ENCODE peak calls at places on chromosomes 4 and X, in seven cellular contexts. H, V, M, Z, S, W and X are unnamed samples.

GRCh38 chr4:122224348-122224747 is 72.2 kb downstream of the BLTP1 start:
- DNase-seq in Z (no peak), H (peak), W (peak), V (no peak), S (no peak), M (peak), X (no peak)

GRCh38 chr4:111639876-111640275 is 505.4 kb upstream of the FAM241A start:
- DNase-seq in H (no peak), S (no peak), V (no peak), W (peak), Z (no peak), M (no peak), X (no peak)

GRCh38 chr4:182644326-182645050 is 272.7 kb downstream of the DCTD start:
- DNase-seq in S (no peak), H (no peak), M (no peak), Z (no peak), W (peak), V (no peak), X (no peak)

GRCh38 chr4:119810001-119810400 is 181.4 kb upstream of the PDE5A start:
- DNase-seq in W (no peak), V (no peak), M (no peak), H (no peak), S (no peak), Z (no peak), X (no peak)

GRCh38 chr4:17544205-17544604 is 29.2 kb downstream of the CLRN2 start:
- DNase-seq in S (no peak), V (peak), Z (no peak), H (no peak), M (peak), W (no peak), X (no peak)

GRCh38 chrX:10722804-10723364 is 102.5 kb upstream of the MID1 start:
- DNase-seq in S (peak), V (no peak), W (peak), Z (no peak), H (peak), M (peak), X (peak)

GRCh38 chrX:77453190-77453589 is 6.0 kb downstream of the FGF16 start:
- DNase-seq in H (no peak), S (no peak), W (no peak), V (no peak), M (no peak), Z (no peak), X (no peak)

GRCh38 chr4:148574066-148574465 is 131.9 kb upstream of the NR3C2 start:
- DNase-seq in W (no peak), S (no peak), V (no peak), H (no peak), M (no peak), Z (no peak), X (no peak)

GRCh38 chrX:102863735-102864134 is 73.3 kb upstream of the RAB40AL start:
- DNase-seq in M (peak), S (peak), V (peak), H (peak), W (peak), Z (peak), X (peak)

GRCh38 chrX:109049416-109049815 is 313.1 kb upstream of the IRS4 start:
- DNase-seq in Z (no peak), M (peak), S (no peak), V (no peak), W (no peak), H (no peak), X (no peak)

GRCh38 chr4:175560628-175561027 is 251.4 kb downstream of the GPM6A start:
- DNase-seq in H (peak), Z (no peak), V (peak), M (peak), S (no peak), W (peak), X (no peak)

GRCh38 chrX:106039920-106040319 is 1.4 kb upstream of the SERPINA7 start:
- DNase-seq in W (no peak), H (no peak), S (no peak), Z (no peak), V (no peak), M (peak), X (no peak)

GRCh38 chrX:133645977-133646750 is 230.9 kb upstream of the GPC4 start:
- DNase-seq in M (no peak), S (no peak), W (peak), H (no peak), Z (no peak), V (no peak), X (no peak)

GRCh38 chr4:24922416-24922815 is 9.6 kb upstream of the CCDC149 start:
- DNase-seq in H (no peak), Z (no peak), S (no peak), V (no peak), W (peak), M (no peak), X (no peak)

GRCh38 chrX:130136497-130136896 is 26.2 kb upstream of the ELF4 start:
- DNase-seq in H (no peak), S (no peak), M (no peak), Z (no peak), V (no peak), W (no peak), X (no peak)

GRCh38 chr4:139453041-139453370 is 915 bp upstream of the RAB33B start:
- DNase-seq in S (peak), M (peak), W (peak), V (peak), H (peak), Z (no peak), X (no peak)

GRCh38 chr4:61079427-61079826 is 120.7 kb upstream of the ADGRL3 start:
- DNase-seq in W (peak), H (no peak), M (no peak), S (no peak), Z (no peak), V (no peak), X (no peak)

GRCh38 chr4:102640669-102641068 is 120.1 kb downstream of the MANBA start:
- DNase-seq in V (no peak), S (no peak), H (no peak), Z (no peak), W (peak), M (no peak), X (no peak)

GRCh38 chr4:172546782-172547181 is 621.8 kb upstream of the GALNT7 start:
- DNase-seq in M (no peak), W (no peak), V (no peak), S (no peak), H (no peak), Z (no peak), X (no peak)

GRCh38 chr4:154781126-154781982 is at the start of gene RBM46:
- DNase-seq in H (no peak), M (no peak), W (no peak), V (no peak), S (no peak), Z (peak), X (no peak)

GRCh38 chrX:153468008-153468580 is 2.3 kb downstream of the HAUS7 start:
- DNase-seq in M (no peak), W (no peak), S (no peak), H (no peak), V (no peak), Z (no peak), X (no peak)

GRCh38 chrX:15436220-15436619 is 52.0 kb upstream of the VEGFD start:
- DNase-seq in H (no peak), Z (no peak), S (no peak), M (no peak), V (no peak), W (no peak), X (no peak)

GRCh38 chrX:28920141-28920540 is 332.9 kb downstream of the IL1RAPL1 start:
- DNase-seq in H (no peak), V (no peak), M (no peak), W (no peak), S (no peak), Z (no peak), X (no peak)

GRCh38 chr4:161856711-161857326 is 307.0 kb downstream of the FSTL5 start:
- DNase-seq in W (peak), V (no peak), M (no peak), Z (no peak), H (no peak), S (no peak), X (no peak)

GRCh38 chr4:72902354-72902753 is 167.2 kb downstream of the COX18 start:
- DNase-seq in V (no peak), W (no peak), M (no peak), S (no peak), H (no peak), Z (no peak), X (no peak)

GRCh38 chr4:77193511-77194236 is 36.7 kb downstream of the CCNG2 start:
- DNase-seq in S (peak), H (no peak), V (no peak), M (peak), W (no peak), Z (peak), X (peak)

GRCh38 chr4:61180405-61180804 is 19.7 kb upstream of the ADGRL3 start:
- DNase-seq in H (no peak), V (no peak), S (no peak), W (no peak), M (peak), Z (no peak), X (no peak)

GRCh38 chr4:84901173-84901572 is 65.3 kb downstream of the WDFY3 start:
- DNase-seq in M (peak), V (no peak), H (no peak), S (no peak), W (no peak), Z (no peak), X (no peak)

DNA sequence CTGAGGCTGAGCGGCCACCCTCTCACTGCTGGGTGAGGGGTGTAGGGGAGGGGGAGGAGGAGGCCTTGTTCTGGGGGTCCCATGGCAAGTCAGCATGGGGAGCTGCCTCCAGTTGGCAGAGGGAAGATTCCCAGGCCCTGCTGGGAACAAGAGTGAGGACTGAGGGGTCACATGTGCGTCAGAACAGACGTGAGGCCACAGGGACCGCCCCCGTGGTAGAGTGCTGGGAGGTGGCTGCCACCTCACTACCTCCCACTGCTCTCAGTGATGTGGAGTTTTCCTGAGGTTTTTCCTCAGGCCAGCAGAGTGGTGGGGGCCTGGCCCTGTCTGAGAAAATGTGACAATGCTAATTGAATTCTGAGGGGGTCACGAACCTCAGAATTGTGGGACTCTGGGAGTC is 568 bp downstream of the MAGEC1 start:
- DNase-seq in H (no peak), V (no peak), S (no peak), Z (no peak), M (no peak), W (no peak), X (no peak)
- H3K27ac ChIP-seq in H (no peak), V (no peak), S (no peak), Z (no peak), M (no peak), W (no peak), X (no peak)

GRCh38 chr4:26140150-26140898 is 180.5 kb upstream of the RBPJ start:
- DNase-seq in V (no peak), W (peak), S (no peak), H (no peak), Z (no peak), M (peak), X (no peak)
- H3K27ac ChIP-seq in V (no peak), W (no peak), S (peak), H (no peak), Z (no peak), M (no peak), X (peak)

GRCh38 chr4:80268936-80269335 is 2.5 kb downstream of the FGF5 start:
- DNase-seq in Z (no peak), S (no peak), V (no peak), M (no peak), H (no peak), W (peak), X (no peak)
- H3K27ac ChIP-seq in Z (no peak), S (no peak), V (no peak), M (no peak), H (no peak), W (peak), X (no peak)

GRCh38 chr4:107349266-107349665 is 313.2 kb upstream of the DKK2 start:
- DNase-seq in W (peak), V (no peak), H (no peak), S (no peak), M (peak), Z (no peak), X (no peak)
- H3K27ac ChIP-seq in W (no peak), V (no peak), H (no peak), S (no peak), M (peak), Z (no peak), X (no peak)

GRCh38 chr4:164997941-164998340 is 20.5 kb upstream of the TRIM61 start:
- DNase-seq in H (no peak), Z (no peak), M (no peak), S (no peak), W (no peak), V (no peak), X (no peak)
- H3K27ac ChIP-seq in H (no peak), Z (no peak), M (no peak), S (no peak), W (no peak), V (no peak), X (no peak)

GRCh38 chr4:133711817-133712216 is 489.8 kb downstream of the PABPC4L start:
- DNase-seq in S (no peak), Z (no peak), H (peak), W (peak), M (peak), V (no peak), X (no peak)
- H3K27ac ChIP-seq in S (no peak), Z (no peak), H (no peak), W (no peak), M (no peak), V (no peak), X (no peak)

GRCh38 chr4:8184061-8184460 is 15.0 kb upstream of the SH3TC1 start:
- DNase-seq in Z (no peak), H (no peak), V (no peak), M (no peak), S (no peak), W (peak), X (no peak)
- H3K27ac ChIP-seq in Z (peak), H (peak), V (no peak), M (no peak), S (peak), W (peak), X (peak)

DNA sequence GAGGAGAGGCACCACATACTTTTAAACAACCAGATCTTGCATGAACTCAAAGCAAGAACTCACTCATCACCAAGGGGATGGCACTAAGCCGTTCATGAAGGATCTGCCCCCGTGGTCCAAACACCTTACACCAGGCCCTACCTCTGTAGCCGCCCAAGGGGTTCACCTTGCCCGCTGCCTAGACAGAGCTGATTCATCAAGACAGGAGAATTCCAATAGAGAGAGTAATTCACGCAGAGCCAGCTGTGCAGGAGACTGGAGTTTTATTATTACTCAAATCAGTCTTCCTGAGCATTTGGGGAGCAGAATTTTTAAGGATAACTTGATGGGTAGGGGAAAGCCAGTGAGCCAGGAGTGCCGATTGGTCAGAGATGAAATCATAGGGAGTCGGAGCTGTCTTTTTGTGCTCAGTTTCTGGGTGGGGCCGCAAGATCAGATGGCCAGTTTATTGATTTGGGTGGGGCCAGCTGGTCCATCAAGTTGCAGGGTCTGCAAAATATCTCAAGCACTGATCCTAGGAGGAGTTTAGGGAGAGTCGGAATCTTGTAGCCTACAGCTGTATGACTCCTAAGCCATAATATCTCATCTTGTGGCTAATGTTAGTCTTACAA is 364.7 kb downstream of the PCDH7 start:
- DNase-seq in W (peak), M (no peak), S (no peak), Z (no peak), V (no peak), H (no peak), X (no peak)
- H3K27ac ChIP-seq in W (no peak), M (no peak), S (no peak), Z (no peak), V (no peak), H (no peak), X (no peak)

GRCh38 chrX:3545901-3546300 is 167.5 kb downstream of the PRKX start:
- DNase-seq in H (no peak), W (no peak), S (no peak), M (no peak), V (no peak), Z (no peak), X (no peak)

GRCh38 chrX:3549442-3549875 is 164.0 kb downstream of the PRKX start:
- DNase-seq in Z (no peak), S (no peak), W (no peak), M (no peak), V (no peak), H (peak), X (no peak)

GRCh38 chrX:3550160-3550765 is 163.2 kb downstream of the PRKX start:
- DNase-seq in W (peak), V (no peak), H (peak), S (no peak), Z (no peak), M (peak), X (no peak)

GRCh38 chrX:3550871-3551270 is 162.6 kb downstream of the PRKX start:
- DNase-seq in V (no peak), M (no peak), W (no peak), H (no peak), S (no peak), Z (no peak), X (no peak)

DNA sequence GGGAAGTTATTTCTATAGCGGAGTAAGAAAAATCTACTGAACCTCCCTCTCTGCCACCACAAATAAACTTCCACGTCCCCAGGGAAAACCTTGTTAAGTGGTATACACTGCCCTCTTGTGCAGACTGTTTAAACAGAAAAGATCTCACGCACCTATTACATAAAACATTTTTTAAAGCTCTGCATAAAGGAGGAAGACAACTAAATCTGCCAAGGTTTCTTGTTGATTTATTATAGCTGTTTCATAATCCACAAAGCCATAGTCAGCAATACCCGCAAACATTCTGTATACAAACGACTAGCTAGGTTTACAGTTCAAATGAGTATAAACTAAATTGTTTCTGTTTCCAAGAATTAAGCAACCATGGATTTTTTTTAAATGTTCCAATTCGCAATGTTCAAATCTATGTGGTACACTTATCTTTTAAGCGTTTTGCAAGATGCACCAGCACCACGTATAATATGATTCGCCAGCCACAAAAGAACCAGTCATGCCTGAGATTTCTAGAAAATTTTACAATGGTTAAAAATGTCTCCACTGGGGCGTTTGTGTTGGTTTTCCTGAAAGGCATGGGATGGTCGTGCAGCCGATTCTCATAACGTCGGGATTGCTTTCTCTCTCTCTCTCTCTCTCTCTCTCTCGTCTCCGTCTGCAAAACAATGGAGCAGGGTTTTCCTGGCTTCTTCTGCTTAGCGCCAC is 164.6 kb downstream of the PRKX start:
- DNase-seq in S (no peak), W (peak), H (peak), M (peak), Z (no peak), V (no peak), X (no peak)
- H3K27ac ChIP-seq in S (no peak), W (no peak), H (no peak), M (no peak), Z (no peak), V (peak), X (no peak)

GRCh38 chr4:89704651-89705395 is 132.1 kb downstream of the SNCA start:
- DNase-seq in H (no peak), S (no peak), V (no peak), M (no peak), W (no peak), Z (no peak), X (no peak)

GRCh38 chr4:89703831-89704230 is 133.1 kb downstream of the SNCA start:
- DNase-seq in H (no peak), V (no peak), M (no peak), Z (no peak), S (no peak), W (no peak), X (no peak)

GRCh38 chr4:89707467-89707866 is 129.5 kb downstream of the SNCA start:
- DNase-seq in S (no peak), Z (no peak), V (no peak), H (no peak), M (no peak), W (no peak), X (no peak)

GRCh38 chr4:89712141-89712540 is 124.8 kb downstream of the SNCA start:
- DNase-seq in V (no peak), W (peak), M (no peak), S (no peak), H (no peak), Z (no peak), X (no peak)

GRCh38 chr4:89708903-89709361 is 128.0 kb downstream of the SNCA start:
- DNase-seq in M (peak), S (no peak), H (no peak), V (no peak), W (peak), Z (no peak), X (no peak)
- H3K27ac ChIP-seq in M (no peak), S (no peak), H (no peak), V (no peak), W (no peak), Z (no peak), X (no peak)